ENCODE peak calls at places on chromosomes 5 and 9, in nine cellular contexts. O is AG09309, G is heart right ventricle, J is DND-41, X is heart left ventricle, Y is fibroblast of lung, E is stomach, S is AG04450, N is PC-3. I is an unnamed sample.

GRCh38 chr9:114908104-114908621 is 22.2 kb downstream of the TNFSF8 start:
- DNase-seq in O (peak), G (no peak), J (peak), X (no peak), Y (no peak), E (no peak), S (no peak), N (peak), I (no peak)

GRCh38 chr9:127942152-127943010 is 4.7 kb upstream of the DPM2 start:
- DNase-seq in O (no peak), G (peak), J (peak), X (peak), Y (peak), E (peak), S (no peak), N (peak), I (no peak)

GRCh38 chr5:435961-436640 is 6.9 kb upstream of the EXOC3 start:
- DNase-seq in O (no peak), G (no peak), J (no peak), X (no peak), Y (peak), E (no peak), S (no peak), N (peak), I (no peak)

GRCh38 chr5:76604838-76605237 is 18.4 kb downstream of the F2RL2 start:
- DNase-seq in O (no peak), G (no peak), J (no peak), X (no peak), Y (peak), E (no peak), S (no peak), N (peak), I (no peak)

GRCh38 chr5:53037141-53037859 is 48.1 kb downstream of the ITGA2 start:
- DNase-seq in O (no peak), G (no peak), J (no peak), X (no peak), Y (peak), E (no peak), S (no peak), N (peak), I (no peak)

GRCh38 chr9:26904671-26905070 is 12.1 kb upstream of the CAAP1 start:
- DNase-seq in O (no peak), G (no peak), J (no peak), X (no peak), Y (no peak), E (no peak), S (no peak), N (no peak), I (no peak)

GRCh38 chr9:93665566-93666278 is 89.3 kb downstream of the PHF2 start:
- DNase-seq in O (no peak), G (no peak), J (no peak), X (no peak), Y (no peak), E (no peak), S (no peak), N (no peak), I (peak)

GRCh38 chr5:133234911-133235310 is 183.1 kb downstream of the HSPA4 start:
- DNase-seq in O (no peak), G (no peak), J (no peak), X (no peak), Y (no peak), E (no peak), S (no peak), N (no peak), I (no peak)

GRCh38 chr9:87880116-87880515 is 2.6 kb upstream of the SPATA31E1 start:
- DNase-seq in O (no peak), G (no peak), J (no peak), X (no peak), Y (no peak), E (no peak), S (no peak), N (no peak), I (no peak)

GRCh38 chr5:34841816-34842215 is 2.9 kb downstream of the TTC23L start:
- DNase-seq in O (no peak), G (no peak), J (no peak), X (no peak), Y (no peak), E (no peak), S (no peak), N (no peak), I (no peak)

GRCh38 chr5:171770153-171770552 is 15.5 kb upstream of the SMIM23 start:
- DNase-seq in O (no peak), G (no peak), J (no peak), X (no peak), Y (no peak), E (no peak), S (no peak), N (no peak), I (no peak)

GRCh38 chr9:121992571-121993212 is 100.4 kb downstream of the TTLL11 start:
- DNase-seq in O (peak), G (peak), J (peak), X (peak), Y (peak), E (peak), S (peak), N (peak), I (no peak)

GRCh38 chr9:37364751-37365360 is 57.6 kb upstream of the GRHPR start:
- DNase-seq in O (no peak), G (no peak), J (peak), X (no peak), Y (no peak), E (no peak), S (no peak), N (peak), I (no peak)
- TF ChIP-seq CTCF in O (peak), G (no peak), J (peak), X (no peak), Y (peak), E (no peak), S (peak), N (no peak), I (peak)

GRCh38 chr5:150647275-150648251 is 7.1 kb downstream of the SYNPO start:
- DNase-seq in O (no peak), G (peak), J (no peak), X (peak), Y (no peak), E (peak), S (no peak), N (no peak), I (no peak)
- TF ChIP-seq CTCF in O (no peak), G (no peak), J (no peak), X (no peak), Y (no peak), E (no peak), S (no peak), N (no peak), I (no peak)

DNA sequence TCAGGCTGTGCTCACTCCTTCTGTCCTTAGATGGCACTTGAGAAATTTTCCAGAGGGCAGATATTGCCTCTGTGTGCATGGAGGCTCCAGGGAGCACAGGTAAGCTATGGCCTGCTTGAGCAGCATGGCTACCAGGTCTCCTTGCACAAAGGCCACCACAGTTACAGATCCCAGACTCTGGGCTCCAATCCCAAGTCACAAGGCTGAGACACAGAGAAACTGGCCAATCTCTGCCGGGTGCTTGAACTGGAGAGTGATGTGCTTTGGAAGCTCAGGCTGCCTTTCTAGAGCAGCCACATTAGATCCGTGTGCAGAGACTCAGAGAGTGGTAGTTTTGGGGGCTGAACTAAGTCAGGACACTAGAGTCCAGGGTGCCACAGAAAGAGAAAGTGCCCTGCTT is 145.7 kb downstream of the SEMA6A start:
- DNase-seq in O (no peak), G (no peak), J (no peak), X (no peak), Y (no peak), E (no peak), S (no peak), N (no peak), I (no peak)
- TF ChIP-seq CTCF in O (no peak), G (no peak), J (no peak), X (no peak), Y (no peak), E (no peak), S (no peak), N (no peak), I (no peak)

GRCh38 chr9:71985070-71985956 is 73.9 kb downstream of the C9orf85 start:
- DNase-seq in O (no peak), G (no peak), J (no peak), X (no peak), Y (no peak), E (no peak), S (no peak), N (peak), I (no peak)
- TF ChIP-seq CTCF in O (no peak), G (no peak), J (no peak), X (no peak), Y (no peak), E (peak), S (no peak), N (peak), I (no peak)

GRCh38 chr9:129384138-129384886 is 206.3 kb upstream of the IER5L start:
- DNase-seq in O (no peak), G (no peak), J (no peak), X (no peak), Y (no peak), E (no peak), S (no peak), N (no peak), I (peak)
- TF ChIP-seq CTCF in O (no peak), G (no peak), J (no peak), X (no peak), Y (no peak), E (no peak), S (no peak), N (no peak), I (no peak)

GRCh38 chr5:85109616-85110015 is 724.9 kb upstream of the EDIL3 start:
- DNase-seq in O (no peak), G (no peak), J (no peak), X (no peak), Y (peak), E (no peak), S (no peak), N (no peak), I (no peak)
- TF ChIP-seq CTCF in O (no peak), G (no peak), J (no peak), X (no peak), Y (no peak), E (no peak), S (no peak), N (no peak), I (no peak)

GRCh38 chr9:109192732-109193361 is 25.8 kb upstream of the FRRS1L start:
- DNase-seq in O (no peak), G (no peak), J (peak), X (no peak), Y (peak), E (peak), S (no peak), N (peak), I (no peak)
- TF ChIP-seq CTCF in O (peak), G (peak), J (peak), X (peak), Y (peak), E (peak), S (peak), N (peak), I (peak)

DNA sequence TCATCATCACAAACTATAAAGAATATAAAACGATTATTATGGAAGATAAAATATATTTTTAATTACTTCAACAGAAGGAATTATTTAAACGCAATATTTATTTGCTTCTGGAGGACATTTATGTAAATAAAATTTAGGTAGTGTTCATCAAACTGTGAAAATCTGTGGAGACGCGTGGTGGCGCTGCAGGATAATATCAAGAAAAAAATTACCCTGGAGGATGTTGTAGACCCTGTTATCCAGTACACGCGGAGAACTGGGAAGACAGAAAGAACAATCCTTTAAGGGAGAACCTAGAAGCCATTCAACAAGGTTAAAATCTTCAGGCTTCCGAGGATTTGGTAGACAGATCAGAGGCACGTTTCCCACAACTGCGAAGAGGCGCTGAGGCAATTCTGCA is at the start of gene PCDHB12:
- DNase-seq in O (no peak), G (no peak), J (no peak), X (no peak), Y (no peak), E (no peak), S (no peak), N (peak), I (no peak)
- TF ChIP-seq CTCF in O (peak), G (peak), J (peak), X (peak), Y (no peak), E (no peak), S (no peak), N (peak), I (peak)

DNA sequence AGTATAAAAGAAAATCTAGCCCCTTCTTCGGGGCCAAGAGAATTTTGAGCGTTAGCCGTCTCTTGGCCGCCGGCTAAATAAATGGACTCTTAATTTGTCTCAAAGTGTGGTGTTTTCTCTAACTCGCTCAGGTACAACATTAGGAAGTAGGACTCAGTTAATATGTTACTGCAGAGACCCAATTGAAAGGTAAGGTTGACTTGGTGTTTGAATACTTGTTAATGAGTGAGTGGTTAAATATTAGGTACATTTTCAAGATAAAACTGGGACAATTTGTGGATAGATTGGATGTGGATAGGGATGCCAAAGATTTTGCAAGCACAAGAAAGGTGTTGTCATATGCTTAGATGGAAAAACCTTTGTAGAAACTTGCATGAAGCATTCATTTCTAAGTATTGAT is 1177.3 kb upstream of the CDH18 start:
- DNase-seq in O (no peak), G (no peak), J (no peak), X (no peak), Y (no peak), E (no peak), S (no peak), N (no peak), I (no peak)
- TF ChIP-seq CTCF in O (no peak), G (no peak), J (no peak), X (no peak), Y (no peak), E (no peak), S (no peak), N (no peak), I (no peak)

GRCh38 chr9:110729628-110730027 is 61.0 kb downstream of the MUSK start:
- DNase-seq in O (no peak), G (no peak), J (no peak), X (no peak), Y (no peak), E (no peak), S (no peak), N (no peak), I (no peak)
- TF ChIP-seq CTCF in O (no peak), G (no peak), J (no peak), X (no peak), Y (no peak), E (no peak), S (no peak), N (no peak), I (no peak)

I was measured in chondrocyte.